ENCODE peak calls at places on chromosomes 11 and 22, in ten cellular contexts. B is ACHN; Q is nucleus accumbens; M is activated CD4-positive, alpha-beta T cell treated with anti-CD3 and anti-CD28 coated beads, Interleukin-2, amount 50 U/mL, for 1 hour; N is sciatic nerve; J is stimulated activated CD4-positive, alpha-beta T cell treated with anti-CD3 and anti-CD28 coated beads, Interleukin-1b, Interleukin-23, amount 100 ng/mL, for 4 hours; A is fibroblast of lung; P is AG20443; X is GM12891; Y is HEK293T. F is an unnamed sample.

GRCh38 chr11:114296190-114296978 is at the start of gene NNMT:
- DNase-seq in B (peak; percentile 97), N (peak; percentile 77), P (peak; percentile 82), A (peak; percentile 98), M (no peak), Q (no peak), X (no peak), J (no peak), Y (no peak), F (no peak)

GRCh38 chr11:94593030-94593429 is 25.9 kb downstream of the PIWIL4 start:
- DNase-seq in P (peak; percentile 73), A (peak; percentile 17), M (no peak), J (no peak), N (no peak), Y (no peak), B (no peak), X (no peak), Q (no peak), F (no peak)

GRCh38 chr11:59992420-59992819 is 24.6 kb upstream of the OOSP4B start:
- DNase-seq in P (no peak), J (no peak), Y (no peak), M (no peak), X (no peak), Q (no peak), N (no peak), B (no peak), A (no peak), F (no peak)

GRCh38 chr22:48098243-48098935 is 1335.9 kb downstream of the TBC1D22A start:
- DNase-seq in Q (no peak), X (peak; percentile 63), J (no peak), A (no peak), M (no peak), N (no peak), Y (no peak), B (no peak), P (no peak), F (no peak)

GRCh38 chr22:50739894-50740293 is 1.9 kb downstream of the ACR start:
- DNase-seq in B (no peak), M (no peak), J (no peak), N (no peak), Y (no peak), X (no peak), A (no peak), P (no peak), Q (no peak), F (no peak)

GRCh38 chr11:76185931-76186401 is 20.3 kb downstream of the WNT11 start:
- DNase-seq in Y (no peak), N (peak; percentile 73), B (no peak), A (no peak), P (peak; percentile 54), X (no peak), M (no peak), J (no peak), Q (no peak), F (no peak)

GRCh38 chr11:94638902-94639373 is 71.8 kb downstream of the PIWIL4 start:
- DNase-seq in Y (no peak), A (no peak), B (no peak), J (no peak), P (peak; percentile 62), X (no peak), N (no peak), Q (no peak), M (no peak), F (no peak)

GRCh38 chr11:18699848-18700261 is 1.3 kb downstream of the TMEM86A start:
- DNase-seq in Q (peak; percentile 23), P (no peak), X (no peak), Y (no peak), N (no peak), B (no peak), M (no peak), A (no peak), J (no peak), F (no peak)

GRCh38 chr11:104630352-104630751 is 267.9 kb downstream of the CASP12 start:
- DNase-seq in B (no peak), P (no peak), Q (no peak), J (no peak), X (no peak), Y (no peak), M (no peak), N (no peak), A (no peak), F (no peak)

GRCh38 chr11:2714871-2715270 is 15.1 kb upstream of the KCNQ1OT1 start:
- DNase-seq in P (no peak), J (no peak), N (no peak), M (no peak), X (no peak), Y (no peak), Q (no peak), A (no peak), B (no peak), F (no peak)

F was measured in activated effector memory CD4-positive, alpha-beta T cell treated with Interleukin-2 at 50 U/mL for 16 hours.